ENCODE peak calls at places on chromosomes 5 and 9, in five cellular contexts. B, P, J, E and M are unnamed samples.

GRCh38 chr5:65704608-65705239 is 17.2 kb downstream of the SGTB start:
- DNase-seq in J (no peak), P (no peak), B (no peak), E (no peak), M (no peak)

GRCh38 chr5:138961221-138961620 is 86.1 kb upstream of the LRRTM2 start:
- DNase-seq in J (no peak), P (no peak), E (no peak), B (no peak), M (no peak)

GRCh38 chr5:64074533-64074932 is 91.1 kb upstream of the RNF180 start:
- DNase-seq in P (no peak), E (peak), B (no peak), J (no peak), M (no peak)

GRCh38 chr5:33341316-33341715 is 99.4 kb upstream of the TARS1 start:
- DNase-seq in B (no peak), J (no peak), P (no peak), E (no peak), M (no peak)

GRCh38 chr5:175861337-175862130 is 9.8 kb upstream of the CPLX2 start:
- DNase-seq in E (no peak), B (no peak), J (no peak), P (no peak), M (no peak)

GRCh38 chr9:115717298-115717697 is 436.3 kb upstream of the PAPPA start:
- DNase-seq in E (no peak), J (no peak), P (no peak), B (no peak), M (no peak)

GRCh38 chr5:154627711-154628678 is 127.2 kb upstream of the LARP1 start:
- DNase-seq in J (no peak), P (no peak), B (no peak), E (no peak), M (no peak)

GRCh38 chr5:154541553-154541952 is 63.5 kb upstream of the HAND1 start:
- DNase-seq in B (no peak), E (no peak), J (no peak), P (no peak), M (no peak)

GRCh38 chr5:180816608-180817534 is 14.3 kb upstream of the MGAT1 start:
- DNase-seq in P (no peak), J (peak), E (no peak), B (peak), M (no peak)

GRCh38 chr5:145805819-145806218 is 29.3 kb downstream of the PRELID2 start:
- DNase-seq in P (no peak), B (no peak), J (no peak), E (no peak), M (no peak)

GRCh38 chr5:151923865-151924264 is 786 bp downstream of the GLRA1 start:
- DNase-seq in J (no peak), P (no peak), B (no peak), E (no peak), M (no peak)

GRCh38 chr5:134003064-134003956 is 1.5 kb downstream of the VDAC1 start:
- DNase-seq in B (no peak), P (no peak), E (no peak), J (peak), M (no peak)

DNA sequence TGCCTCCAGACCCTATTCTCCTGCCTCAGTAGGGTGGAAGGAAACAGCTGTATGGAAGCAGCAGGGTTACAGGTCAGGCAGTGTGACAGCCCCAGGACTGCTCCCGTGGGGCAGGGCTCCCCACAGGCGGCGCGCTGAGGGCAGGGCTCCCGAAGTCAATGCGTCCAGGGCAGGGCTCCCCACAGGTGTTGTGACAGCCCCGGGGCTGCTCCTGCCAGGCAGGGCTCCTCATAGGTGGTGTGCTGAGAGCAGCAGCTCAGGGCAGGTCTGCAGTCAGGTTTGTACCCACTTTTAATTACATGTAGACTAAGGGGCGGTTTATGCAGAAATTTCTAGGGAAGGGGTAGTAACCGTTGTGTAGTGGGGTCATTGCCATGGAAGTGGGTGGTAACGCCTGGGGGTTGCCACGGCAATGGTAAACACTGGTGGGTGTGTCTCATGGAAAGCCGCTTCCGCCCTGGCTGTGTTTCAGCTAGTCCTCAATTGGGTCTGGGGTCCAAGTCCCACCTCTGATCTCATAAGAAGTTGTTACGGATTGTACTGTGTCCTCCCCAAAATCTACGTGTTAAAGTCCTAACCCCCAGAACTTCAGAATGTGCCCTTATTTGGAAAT is 16.7 kb upstream of the TERT start:
- DNase-seq in P (peak), B (no peak), J (no peak), E (no peak), M (no peak)
- H3K27ac ChIP-seq in P (no peak), B (no peak), J (no peak), E (no peak), M (no peak)

DNA sequence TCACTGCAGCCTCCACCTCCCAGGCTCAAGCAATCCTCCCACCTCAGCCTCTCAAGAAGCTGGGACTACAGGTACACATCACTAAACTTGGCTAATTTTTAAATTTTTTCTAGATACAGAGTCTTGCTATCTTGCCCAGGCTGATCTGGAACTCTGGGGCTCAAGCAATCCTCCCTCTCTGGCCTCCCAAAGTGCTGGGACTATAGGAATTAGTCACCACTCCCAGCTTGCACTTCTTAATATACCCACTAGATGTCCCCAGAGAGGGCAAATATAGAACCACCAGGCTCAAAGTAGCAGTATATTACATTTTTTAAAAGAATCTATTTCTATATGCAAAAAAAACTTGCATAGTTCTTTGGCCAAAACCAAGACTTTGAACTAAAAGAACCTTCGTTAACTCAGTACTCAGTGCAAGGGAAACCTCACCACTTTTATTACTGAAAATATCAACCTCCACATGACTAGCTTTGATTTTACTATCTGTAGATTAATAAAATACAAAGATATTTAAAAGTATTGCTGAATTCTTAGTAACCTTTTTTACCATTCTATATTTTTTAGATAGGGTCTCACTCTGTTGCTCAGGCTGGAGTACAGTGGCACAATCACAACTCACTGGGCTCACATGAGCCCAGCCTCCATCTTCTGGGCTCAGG is 25.8 kb upstream of the HSD17B3 start:
- DNase-seq in J (peak), E (peak), B (peak), P (no peak), M (no peak)
- H3K27ac ChIP-seq in J (no peak), E (no peak), B (no peak), P (no peak), M (no peak)

GRCh38 chr9:97052735-97053134 is 13.8 kb upstream of the CTSV start:
- DNase-seq in B (no peak), E (no peak), J (no peak), P (no peak), M (no peak)

GRCh38 chr9:97059661-97060060 is 20.7 kb upstream of the CTSV start:
- DNase-seq in J (no peak), P (no peak), B (no peak), E (peak), M (peak)

GRCh38 chr9:97057651-97058050 is 18.7 kb upstream of the CTSV start:
- DNase-seq in E (no peak), P (no peak), B (no peak), J (no peak), M (no peak)

GRCh38 chr9:97053717-97054116 is 14.8 kb upstream of the CTSV start:
- DNase-seq in J (no peak), E (no peak), B (no peak), P (no peak), M (no peak)
- H3K27ac ChIP-seq in J (no peak), E (no peak), B (no peak), P (no peak), M (no peak)

GRCh38 chr9:18748106-18748719 is 274.3 kb downstream of the ADAMTSL1 start:
- DNase-seq in E (no peak), B (no peak), P (no peak), J (no peak), M (no peak)
- H3K27ac ChIP-seq in E (no peak), B (peak), P (no peak), J (no peak), M (no peak)

GRCh38 chr5:60846298-60846697 is 2.2 kb upstream of the ELOVL7 start:
- DNase-seq in J (no peak), E (no peak), B (no peak), P (no peak), M (no peak)

GRCh38 chr5:60842859-60843692 is 993 bp downstream of the ELOVL7 start:
- DNase-seq in J (no peak), B (no peak), P (no peak), E (no peak), M (no peak)

GRCh38 chr5:60841361-60841760 is 2.7 kb downstream of the ELOVL7 start:
- DNase-seq in B (no peak), P (no peak), J (no peak), E (no peak), M (no peak)

GRCh38 chr5:60844429-60844890 is 391 bp upstream of the ELOVL7 start:
- DNase-seq in P (no peak), E (no peak), B (no peak), J (no peak), M (no peak)

GRCh38 chr5:60843693-60844428 is at the start of gene ELOVL7:
- DNase-seq in B (peak), E (no peak), J (peak), P (peak), M (peak)
- H3K27ac ChIP-seq in B (peak), E (peak), J (no peak), P (no peak), M (peak)

DNA sequence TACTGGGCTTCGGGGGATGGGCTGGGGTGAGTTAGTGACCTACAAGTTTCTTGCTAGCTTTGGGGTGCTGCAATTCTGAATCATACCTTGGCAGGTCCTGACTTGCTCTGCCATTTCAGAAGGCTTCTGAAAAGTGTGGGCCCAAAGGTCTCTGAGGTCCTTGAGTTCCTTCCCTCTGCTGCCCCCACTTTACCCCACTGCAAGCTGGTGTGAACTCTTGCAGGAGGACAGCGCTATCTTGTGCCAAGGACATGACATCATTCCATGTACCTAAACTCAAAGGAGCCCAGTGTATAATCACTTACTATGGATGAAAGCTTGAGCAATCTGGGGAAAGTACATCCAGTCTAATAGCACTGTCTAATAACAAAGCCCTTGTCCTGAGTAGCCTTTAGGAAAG is 157.4 kb downstream of the RMI1 start:
- DNase-seq in E (peak), P (no peak), J (no peak), B (no peak), M (peak)
- H3K27ac ChIP-seq in E (no peak), P (no peak), J (no peak), B (no peak), M (no peak)

GRCh38 chr5:95883185-95884020 is 60.9 kb upstream of the GLRX start:
- DNase-seq in E (no peak), B (no peak), P (no peak), J (no peak), M (peak)

GRCh38 chr5:95881833-95882232 is 59.3 kb upstream of the GLRX start:
- DNase-seq in E (no peak), P (no peak), B (no peak), J (no peak), M (no peak)

GRCh38 chr5:95884021-95884333 is 61.5 kb upstream of the GLRX start:
- DNase-seq in B (no peak), P (no peak), E (no peak), J (no peak), M (peak)

GRCh38 chr5:95886340-95887044 is 64.0 kb upstream of the GLRX start:
- DNase-seq in B (no peak), P (no peak), J (no peak), E (no peak), M (no peak)

DNA sequence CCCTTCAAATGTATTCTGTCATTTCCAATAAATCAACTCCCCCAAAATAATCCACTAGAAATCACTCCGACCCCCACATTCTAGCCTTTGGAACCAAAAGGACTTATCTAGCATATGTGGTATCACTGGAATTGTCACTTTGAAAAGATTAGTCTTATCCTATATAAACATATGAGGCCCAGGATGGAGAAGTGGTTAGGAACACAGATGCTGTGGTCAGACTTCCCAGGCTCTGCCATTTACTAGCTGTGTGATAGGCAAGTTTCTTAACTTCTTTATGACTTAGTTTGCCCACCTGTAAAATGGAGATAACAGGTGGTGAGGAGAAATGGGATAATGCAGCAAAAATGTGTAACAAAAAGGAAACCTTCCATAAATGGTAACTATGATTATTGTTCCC is 62.0 kb upstream of the GLRX start:
- DNase-seq in E (no peak), B (no peak), J (no peak), P (no peak), M (no peak)
- H3K27ac ChIP-seq in E (no peak), B (no peak), J (no peak), P (no peak), M (peak)

DNA sequence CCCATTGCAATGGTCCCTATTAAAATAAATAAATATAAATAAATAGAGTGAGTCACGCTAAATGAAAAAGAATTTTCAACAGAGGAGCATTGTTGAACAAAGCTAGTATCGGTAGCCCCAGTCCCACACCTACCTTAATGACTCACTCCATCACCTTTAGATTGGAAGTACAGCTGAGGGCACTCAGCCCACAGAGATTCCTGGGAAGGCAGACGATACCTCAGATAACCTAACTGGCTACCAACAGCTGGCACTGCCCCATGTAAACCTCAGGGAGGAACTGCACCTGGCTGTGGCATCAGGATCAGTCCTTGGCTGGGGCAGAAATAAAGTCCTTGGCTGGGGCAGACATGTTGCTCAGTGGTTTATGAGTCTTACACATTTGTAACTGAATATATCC is 49.3 kb downstream of the SPRY4 start:
- DNase-seq in J (no peak), E (peak), B (no peak), P (no peak), M (peak)
- H3K27ac ChIP-seq in J (no peak), E (peak), B (no peak), P (no peak), M (peak)

DNA sequence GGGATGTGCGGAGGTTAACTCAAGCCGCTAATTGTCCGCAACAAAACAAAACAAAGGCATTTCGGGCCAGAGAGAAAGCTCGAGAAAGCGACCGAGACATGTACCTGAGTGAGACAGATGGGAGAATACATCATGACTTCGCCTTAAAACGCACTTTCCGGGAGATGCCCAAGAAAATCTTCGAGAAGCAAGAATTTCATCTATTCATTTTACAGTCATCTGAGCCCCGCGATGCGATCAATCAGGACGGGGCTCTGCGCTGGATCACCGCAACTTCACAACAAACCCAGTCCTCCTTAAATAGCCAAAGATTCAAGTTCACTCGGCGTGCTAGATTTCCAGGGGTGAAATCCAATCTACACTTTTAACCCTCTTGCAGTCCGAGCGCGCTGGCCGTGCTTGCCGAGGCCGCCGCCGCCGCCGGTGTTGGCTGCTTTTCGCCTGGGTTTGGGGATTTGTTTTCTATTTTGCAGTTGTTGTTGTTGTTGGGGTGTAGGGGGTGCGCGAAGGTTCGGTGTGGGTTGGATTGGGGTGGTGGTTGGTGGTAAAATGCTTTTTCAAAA is 482 bp downstream of the NFIB start:
- DNase-seq in P (peak), B (no peak), E (no peak), J (no peak), M (no peak)
- H3K27ac ChIP-seq in P (peak), B (peak), E (peak), J (peak), M (peak)